ENCODE peak calls at places on chromosomes 11 and 22, in four cellular contexts. One of them, this sample, is unnamed.
A peak's percentile ranks its signal among the peaks of the same experiment; 100 is the strongest.

GRCh38 chr11:73662445-73663157 is 16.2 kb downstream of the PLEKHB1 start:
- ATAC-seq in aorta: no peak
- ATAC-seq in body of pancreas: no peak
- ATAC-seq in GM12878: no peak
- ATAC-seq in this sample: no peak

GRCh38 chr11:104823638-104824037 is 74.6 kb downstream of the CASP12 start:
- ATAC-seq in aorta: no peak
- ATAC-seq in body of pancreas: no peak
- ATAC-seq in GM12878: no peak
- ATAC-seq in this sample: no peak

GRCh38 chr11:111194789-111195188 is 50.7 kb upstream of the POU2AF2 start:
- ATAC-seq in aorta: no peak
- ATAC-seq in body of pancreas: no peak
- ATAC-seq in GM12878: no peak
- ATAC-seq in this sample: no peak

GRCh38 chr11:61921446-61921845 is 4.1 kb upstream of the RAB3IL1 start:
- ATAC-seq in aorta: no peak
- ATAC-seq in body of pancreas: no peak
- ATAC-seq in GM12878: no peak
- ATAC-seq in this sample: no peak

GRCh38 chr11:44094260-44094868 is 1.1 kb upstream of the EXT2 start:
- ATAC-seq in aorta: peak; percentile 80
- ATAC-seq in body of pancreas: no peak
- ATAC-seq in GM12878: peak; percentile 72
- ATAC-seq in this sample: no peak

GRCh38 chr11:78714539-78714938 is 139.9 kb upstream of the NARS2 start:
- ATAC-seq in aorta: no peak
- ATAC-seq in body of pancreas: no peak
- ATAC-seq in GM12878: no peak
- ATAC-seq in this sample: no peak

GRCh38 chr22:44277404-44278135 is 35.2 kb downstream of the SHISAL1 start:
- ATAC-seq in aorta: no peak
- ATAC-seq in body of pancreas: no peak
- ATAC-seq in GM12878: no peak
- ATAC-seq in this sample: no peak

GRCh38 chr22:43050995-43051394 is 36.0 kb upstream of the PACSIN2 start:
- ATAC-seq in aorta: no peak
- ATAC-seq in body of pancreas: no peak
- ATAC-seq in GM12878: no peak
- ATAC-seq in this sample: no peak